ENCODE peak calls at places on chromosome 9, in nine cellular contexts. E is GDM1; H is stimulated activated CD4-positive, alpha-beta T cell treated with anti-CD3 and anti-CD28 coated beads, Interleukin-2, amount 100 ng/mL, for 48 hours; M is activated gamma-delta T cell treated with anti-CD3 and anti-CD28 coated beads, Interleukin-2, amount 50 U/mL, for 16 hours; R is adrenal gland; N is NAMALWA; C is GM03348; T is M059J; D is fibroblast of the conjunctiva. K is an unnamed sample.

GRCh38 chr9:127783111-127783621 is 2.7 kb upstream of the CDK9 start:
- DNase-seq in R (peak), T (no peak), M (peak), C (no peak), N (peak), E (peak), D (no peak), H (peak), K (no peak)

GRCh38 chr9:135284386-135285134 is 195.0 kb upstream of the PPP1R26 start:
- DNase-seq in T (no peak), M (no peak), R (no peak), C (no peak), H (no peak), D (no peak), N (no peak), E (no peak), K (no peak)

GRCh38 chr9:77291714-77292113 is 114.4 kb downstream of the VPS13A start:
- DNase-seq in N (peak), E (no peak), T (peak), M (no peak), C (peak), D (peak), H (no peak), R (no peak), K (peak)

GRCh38 chr9:121217609-121218292 is 16.1 kb upstream of the RAB14 start:
- DNase-seq in D (no peak), H (no peak), T (peak), M (no peak), E (no peak), N (no peak), C (no peak), R (no peak), K (no peak)

GRCh38 chr9:120931278-120932085 is 4.9 kb upstream of the TRAF1 start:
- DNase-seq in N (peak), D (no peak), T (peak), R (peak), M (peak), C (peak), E (peak), H (no peak), K (no peak)

GRCh38 chr9:135186248-135187164 is 99.0 kb downstream of the OLFM1 start:
- DNase-seq in T (no peak), D (no peak), R (peak), N (no peak), E (no peak), H (no peak), M (no peak), C (no peak), K (no peak)

GRCh38 chr9:87557996-87558395 is 60.3 kb downstream of the DAPK1 start:
- DNase-seq in E (no peak), M (no peak), C (no peak), D (no peak), N (no peak), H (no peak), T (peak), R (peak), K (no peak)

GRCh38 chr9:33117306-33117705 is 40.8 kb upstream of the SMU1 start:
- DNase-seq in D (no peak), T (peak), R (no peak), H (no peak), N (no peak), E (no peak), M (no peak), C (peak), K (no peak)

GRCh38 chr9:137968235-137968634 is 90.7 kb downstream of the CACNA1B start:
- DNase-seq in R (no peak), T (no peak), M (no peak), E (no peak), D (no peak), N (peak), H (no peak), C (no peak), K (no peak)

GRCh38 chr9:87685431-87685830 is 40.5 kb upstream of the CTSL start:
- DNase-seq in H (no peak), N (no peak), T (no peak), E (no peak), R (no peak), M (no peak), C (no peak), D (no peak), K (no peak)

GRCh38 chr9:131500939-131501541 is 1.7 kb upstream of the POMT1 start:
- DNase-seq in D (no peak), C (peak), M (peak), T (peak), H (peak), N (peak), E (no peak), R (no peak), K (no peak)